ENCODE peak calls at places on chromosomes 7 and 10, in six cellular contexts. S is SK-N-SH, Q is GM12892, G is HepG2, N is K562, A is H1. E is an unnamed sample.

GRCh38 chr7:85023066-85023687 is 163.7 kb downstream of the SEMA3D start:
- DNase-seq in G (peak; percentile 21), N (peak; percentile 34), S (no peak), Q (no peak), A (no peak), E (no peak)

GRCh38 chr7:127571741-127572505 is 13.5 kb downstream of the GCC1 start:
- DNase-seq in S (no peak), Q (no peak), A (no peak), N (no peak), G (no peak), E (no peak)

GRCh38 chr10:130244031-130244927 is 108.1 kb downstream of the GLRX3 start:
- DNase-seq in N (no peak), A (no peak), Q (no peak), G (no peak), S (no peak), E (no peak)

GRCh38 chr10:79249156-79250121 is 97.8 kb upstream of the PPIF start:
- DNase-seq in N (no peak), S (no peak), Q (peak; percentile 48), A (no peak), G (no peak), E (no peak)

GRCh38 chr7:15330943-15331342 is 230.9 kb downstream of the AGMO start:
- DNase-seq in G (no peak), S (no peak), Q (no peak), A (no peak), N (no peak), E (no peak)

GRCh38 chr7:29988391-29989256 is 977 bp downstream of the SCRN1 start:
- DNase-seq in N (no peak), Q (peak; percentile 29), A (peak; percentile 61), G (peak; percentile 57), S (peak; percentile 83), E (peak; percentile 38)

GRCh38 chr7:101216860-101217387 is 457 bp downstream of the PLOD3 start:
- DNase-seq in S (no peak), G (no peak), N (no peak), A (no peak), Q (no peak), E (no peak)

GRCh38 chr10:11035318-11035920 is 17.7 kb downstream of the CELF2 start:
- DNase-seq in N (no peak), A (no peak), S (no peak), Q (no peak), G (no peak), E (no peak)

GRCh38 chr7:157762824-157763223 is 426.0 kb downstream of the DNAJB6 start:
- DNase-seq in S (no peak), G (no peak), Q (no peak), N (no peak), A (no peak), E (no peak)

GRCh38 chr10:72133517-72133916 is 45.2 kb upstream of the SPOCK2 start:
- DNase-seq in N (no peak), Q (peak; percentile 19), G (peak; percentile 18), A (no peak), S (no peak), E (no peak)

GRCh38 chr7:127995157-127995865 is 35.9 kb downstream of the LRRC4 start:
- DNase-seq in S (no peak), A (no peak), Q (no peak), N (no peak), G (no peak), E (no peak)

DNA sequence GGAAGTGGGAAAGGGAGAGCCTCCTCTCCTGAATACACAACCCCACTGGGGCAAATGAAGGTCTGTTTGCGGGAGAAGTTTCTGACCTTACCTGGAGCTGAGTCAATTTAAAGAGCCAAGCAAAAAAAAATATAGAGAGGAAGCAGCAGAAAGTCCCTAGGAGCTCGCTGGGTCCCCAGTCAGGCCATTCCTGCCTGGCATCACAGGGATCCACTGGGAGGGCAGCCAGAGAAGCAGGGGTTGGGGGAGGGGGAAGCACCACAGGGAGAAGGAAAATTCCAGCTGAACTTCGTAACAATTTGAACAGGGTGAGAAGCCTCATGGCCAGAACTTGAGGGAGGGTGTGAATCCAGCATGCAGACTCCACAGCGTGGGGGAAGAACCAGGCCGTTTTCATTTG is 298.7 kb downstream of the LRRTM3 start:
- DNase-seq in A (no peak), S (no peak), G (no peak), Q (no peak), N (no peak), E (no peak)
- TF ChIP-seq TAF1 in A (no peak), S (no peak), G (no peak), Q (no peak), N (no peak), E (no peak)

GRCh38 chr7:135385209-135385608 is 124.7 kb downstream of the CNOT4 start:
- DNase-seq in S (no peak), A (no peak), Q (no peak), G (no peak), N (no peak), E (no peak)
- TF ChIP-seq TAF1 in S (no peak), A (no peak), Q (no peak), G (no peak), N (no peak), E (no peak)

DNA sequence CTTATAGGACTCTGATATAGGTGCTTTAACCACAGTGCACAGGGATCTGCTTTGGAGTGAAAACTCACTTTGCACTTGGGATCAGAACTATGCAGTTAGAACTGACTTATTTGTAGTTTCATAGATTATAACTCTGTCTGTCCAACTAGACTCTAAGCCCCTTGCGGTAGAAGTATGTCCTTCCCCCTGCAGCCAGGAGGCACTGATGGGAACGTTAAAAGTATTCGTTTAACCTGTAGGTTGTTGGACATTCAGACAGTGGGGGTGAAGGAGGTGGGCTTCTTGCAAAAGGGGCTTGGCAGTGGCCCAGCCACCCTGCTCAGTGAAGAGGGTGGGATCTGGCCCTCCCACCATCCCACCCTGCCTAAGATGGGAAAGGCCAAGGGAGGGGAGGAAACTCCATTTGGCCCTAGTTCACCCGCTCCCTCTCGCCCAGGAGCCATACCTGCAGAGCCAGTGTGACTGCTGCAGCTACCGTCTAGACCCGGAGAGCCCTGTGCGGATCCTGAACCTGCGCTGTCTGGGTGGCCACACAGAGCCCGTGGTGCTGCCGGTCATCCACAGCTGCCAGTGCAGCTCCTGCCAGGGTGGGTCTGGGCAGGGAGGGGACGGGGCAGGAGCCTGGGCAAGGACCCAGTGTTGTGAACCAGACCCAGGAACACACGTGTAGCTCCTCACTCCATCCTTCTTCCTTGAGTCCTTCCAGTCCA is 5.7 kb upstream of the ZNF862 start:
- DNase-seq in N (no peak), Q (no peak), A (no peak), S (no peak), G (no peak), E (no peak)
- TF ChIP-seq TAF1 in N (no peak), Q (no peak), A (no peak), S (no peak), G (no peak), E (no peak)

DNA sequence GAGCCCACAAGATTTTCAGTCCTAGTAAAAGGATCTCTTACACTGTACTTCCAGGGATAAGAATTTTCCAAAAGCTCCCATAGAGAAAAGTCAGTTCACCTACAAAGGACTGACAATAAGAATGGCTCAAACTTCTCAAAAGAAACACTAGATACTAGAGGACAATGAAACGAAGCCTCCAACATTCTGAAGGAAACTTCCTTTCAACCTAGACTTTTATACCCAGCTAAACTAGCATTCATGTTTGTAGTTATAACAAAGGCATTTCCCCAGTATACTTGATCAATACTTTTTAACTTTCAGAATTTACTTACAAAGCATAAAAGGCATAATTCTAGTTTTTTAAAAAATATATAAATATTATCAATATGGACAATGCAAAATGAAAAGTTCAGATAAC is 41.0 kb upstream of the DNAAF5 start:
- DNase-seq in G (no peak), S (no peak), N (no peak), Q (no peak), A (no peak), E (no peak)
- TF ChIP-seq TAF1 in G (no peak), S (no peak), N (no peak), Q (no peak), A (no peak), E (no peak)

GRCh38 chr10:117594722-117595121 is 52.2 kb downstream of the EMX2 start:
- DNase-seq in Q (no peak), S (no peak), N (no peak), G (no peak), A (no peak), E (no peak)

GRCh38 chr10:117601716-117602115 is 59.2 kb downstream of the EMX2 start:
- DNase-seq in G (no peak), A (no peak), Q (no peak), S (no peak), N (no peak), E (no peak)

GRCh38 chr10:117597216-117597615 is 54.7 kb downstream of the EMX2 start:
- DNase-seq in A (no peak), S (no peak), Q (no peak), N (no peak), G (no peak), E (no peak)

GRCh38 chr10:117596666-117597065 is 54.1 kb downstream of the EMX2 start:
- DNase-seq in N (no peak), S (no peak), Q (no peak), G (no peak), A (no peak), E (no peak)
- TF ChIP-seq TAF1 in N (no peak), S (no peak), Q (no peak), G (no peak), A (no peak), E (no peak)

GRCh38 chr7:116647861-116648260 is 24.1 kb upstream of the MET start:
- DNase-seq in A (no peak), N (no peak), Q (no peak), S (no peak), G (no peak), E (no peak)

GRCh38 chr7:116644628-116645027 is 27.4 kb upstream of the MET start:
- DNase-seq in A (no peak), Q (no peak), G (no peak), S (no peak), N (no peak), E (no peak)

GRCh38 chr7:116652793-116653192 is 19.2 kb upstream of the MET start:
- DNase-seq in S (no peak), G (no peak), A (no peak), Q (no peak), N (no peak), E (no peak)

GRCh38 chr7:116650436-116650835 is 21.6 kb upstream of the MET start:
- DNase-seq in N (no peak), Q (no peak), G (no peak), A (no peak), S (no peak), E (no peak)

DNA sequence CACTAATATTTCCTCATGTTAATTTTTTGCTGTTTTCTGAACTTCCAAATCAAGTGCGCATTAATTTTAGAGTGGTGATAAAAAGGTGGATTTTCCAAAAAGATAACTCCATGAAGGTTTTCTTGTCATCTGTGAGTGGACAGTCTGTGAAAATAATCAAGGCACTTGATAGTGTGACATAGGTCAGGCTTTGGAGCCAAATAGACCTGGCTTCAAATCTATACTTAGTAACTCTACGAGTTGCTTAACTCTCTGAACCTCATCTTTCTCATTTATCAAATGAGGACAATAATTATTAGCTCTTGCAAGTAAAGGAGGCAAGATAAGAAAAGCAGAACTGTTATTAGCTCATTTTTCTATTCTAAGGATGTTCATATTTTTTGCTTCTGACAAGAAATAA is 24.7 kb upstream of the MET start:
- DNase-seq in N (no peak), S (no peak), A (no peak), Q (no peak), G (no peak), E (no peak)
- TF ChIP-seq TAF1 in N (no peak), S (no peak), A (no peak), Q (no peak), G (no peak), E (no peak)

DNA sequence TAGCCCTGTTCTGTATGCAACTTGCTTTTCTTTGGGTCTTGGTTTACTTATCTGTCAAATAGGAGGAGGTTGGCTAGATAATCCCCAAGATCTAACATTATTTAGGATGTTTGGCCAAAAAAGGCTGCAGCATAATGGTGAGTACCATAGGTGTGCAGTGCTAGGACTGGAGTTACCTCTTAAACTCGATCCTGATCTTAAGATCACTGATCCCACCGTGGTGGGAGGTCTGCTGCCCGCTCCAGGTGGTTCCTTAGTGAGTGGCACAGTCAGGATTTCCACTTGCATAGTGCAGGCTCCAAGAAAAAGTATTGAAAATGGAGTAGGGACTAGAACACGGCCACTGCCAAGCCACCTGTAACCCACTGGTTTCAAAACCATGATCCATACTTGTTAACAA is 66.9 kb downstream of the KLHDC10 start:
- DNase-seq in A (no peak), G (no peak), S (no peak), N (no peak), Q (no peak), E (no peak)
- TF ChIP-seq TAF1 in A (no peak), G (no peak), S (no peak), N (no peak), Q (no peak), E (no peak)